ENCODE peak calls at places on chromosomes 5 and 9, in five cellular contexts. X, L, G, H and F are unnamed samples.
A peak's percentile ranks its signal among the peaks of the same experiment; 100 is the strongest.

GRCh38 chr9:69371001-69371400 is 46.0 kb downstream of the ENTREP1 start:
- DNase-seq in X (no peak), L (no peak), G (no peak), H (no peak), F (no peak)

GRCh38 chr5:81766611-81767010 is 15.7 kb upstream of the SSBP2 start:
- DNase-seq in X (no peak), L (no peak), G (no peak), H (no peak), F (no peak)

GRCh38 chr9:70395652-70396051 is 18.8 kb downstream of the KLF9 start:
- DNase-seq in X (no peak), L (no peak), G (no peak), H (no peak), F (no peak)

GRCh38 chr9:127970401-127971313 is 10.1 kb downstream of the EEIG1 start:
- DNase-seq in X (no peak), L (no peak), G (no peak), H (no peak), F (no peak)

GRCh38 chr9:15927131-15927530 is 374.3 kb downstream of the CCDC171 start:
- DNase-seq in X (no peak), L (no peak), G (peak; percentile 44), H (no peak), F (no peak)

GRCh38 chr5:34570721-34571379 is 85.3 kb upstream of the RAI14 start:
- DNase-seq in X (no peak), L (no peak), G (peak; percentile 72), H (no peak), F (peak; percentile 55)

GRCh38 chr5:16930487-16930886 is 5.6 kb downstream of the MYO10 start:
- DNase-seq in X (no peak), L (no peak), G (no peak), H (peak; percentile 13), F (no peak)

GRCh38 chr5:164027738-164028137 is 522.3 kb downstream of the MAT2B start:
- DNase-seq in X (no peak), L (no peak), G (peak; percentile 26), H (no peak), F (no peak)

GRCh38 chr9:38022995-38023394 is 46.0 kb downstream of the SHB start:
- DNase-seq in X (peak; percentile 63), L (no peak), G (no peak), H (peak; percentile 74), F (no peak)

GRCh38 chr9:120071760-120072159 is 508.2 kb downstream of the CDK5RAP2 start:
- DNase-seq in X (no peak), L (no peak), G (no peak), H (no peak), F (no peak)

GRCh38 chr5:173613433-173614144 is 2.9 kb downstream of the BOD1 start:
- DNase-seq in X (no peak), L (no peak), G (no peak), H (no peak), F (no peak)

GRCh38 chr9:121776739-121777637 is 125.6 kb downstream of the DAB2IP start:
- DNase-seq in X (no peak), L (no peak), G (no peak), H (no peak), F (no peak)

GRCh38 chr5:23466401-23466886 is 41.0 kb upstream of the PRDM9 start:
- DNase-seq in X (no peak), L (peak; percentile 83), G (peak; percentile 67), H (no peak), F (no peak)

GRCh38 chr9:82127993-82128710 is 139.6 kb downstream of the SPATA31D1 start:
- DNase-seq in X (no peak), L (no peak), G (no peak), H (no peak), F (no peak)

GRCh38 chr9:121509175-121509574 is 9.5 kb upstream of the GGTA1 start:
- DNase-seq in X (no peak), L (no peak), G (no peak), H (no peak), F (no peak)

GRCh38 chr5:145551714-145552113 is 283.4 kb downstream of the PRELID2 start:
- DNase-seq in X (no peak), L (no peak), G (no peak), H (no peak), F (no peak)

GRCh38 chr5:16934123-16934522 is 2.0 kb downstream of the MYO10 start:
- DNase-seq in X (peak; percentile 24), L (peak; percentile 84), G (peak; percentile 82), H (peak; percentile 74), F (peak; percentile 37)

GRCh38 chr5:6704361-6704851 is 8.8 kb upstream of the TENT4A start:
- DNase-seq in X (peak; percentile 67), L (peak; percentile 81), G (peak; percentile 75), H (no peak), F (peak; percentile 91)

GRCh38 chr5:172347653-172348052 is 64.1 kb upstream of the UBTD2 start:
- DNase-seq in X (no peak), L (no peak), G (peak; percentile 70), H (no peak), F (no peak)

GRCh38 chr9:77011973-77012817 is 7.3 kb upstream of the FOXB2 start:
- DNase-seq in X (no peak), L (no peak), G (peak; percentile 55), H (peak; percentile 30), F (no peak)

GRCh38 chr5:40981420-40981819 is 72.1 kb downstream of the C7 start:
- DNase-seq in X (no peak), L (no peak), G (peak; percentile 45), H (no peak), F (no peak)

GRCh38 chr5:173926359-173926758 is 38.2 kb downstream of the CPEB4 start:
- DNase-seq in X (no peak), L (no peak), G (peak; percentile 75), H (no peak), F (no peak)

GRCh38 chr5:101662263-101662662 is 633.8 kb downstream of the SLCO4C1 start:
- DNase-seq in X (no peak), L (no peak), G (no peak), H (no peak), F (no peak)

GRCh38 chr5:178123094-178123986 is 7.5 kb upstream of the RMND5B start:
- DNase-seq in X (peak; percentile 61), L (peak; percentile 46), G (no peak), H (no peak), F (no peak)

GRCh38 chr5:15492545-15492944 is 7.4 kb upstream of the FBXL7 start:
- DNase-seq in X (no peak), L (no peak), G (peak; percentile 13), H (no peak), F (no peak)

GRCh38 chr5:85069659-85070640 is 685.3 kb upstream of the EDIL3 start:
- DNase-seq in X (no peak), L (no peak), G (peak; percentile 9), H (no peak), F (no peak)

GRCh38 chr9:98977246-98977681 is 33.6 kb downstream of the COL15A1 start:
- DNase-seq in X (no peak), L (no peak), G (no peak), H (no peak), F (no peak)

GRCh38 chr9:135075234-135076142 is 12.0 kb upstream of the OLFM1 start:
- DNase-seq in X (peak; percentile 20), L (peak; percentile 32), G (no peak), H (peak; percentile 40), F (no peak)

GRCh38 chr5:140213370-140213983 is 38.5 kb downstream of the CYSTM1 start:
- DNase-seq in X (no peak), L (no peak), G (no peak), H (no peak), F (no peak)

DNA sequence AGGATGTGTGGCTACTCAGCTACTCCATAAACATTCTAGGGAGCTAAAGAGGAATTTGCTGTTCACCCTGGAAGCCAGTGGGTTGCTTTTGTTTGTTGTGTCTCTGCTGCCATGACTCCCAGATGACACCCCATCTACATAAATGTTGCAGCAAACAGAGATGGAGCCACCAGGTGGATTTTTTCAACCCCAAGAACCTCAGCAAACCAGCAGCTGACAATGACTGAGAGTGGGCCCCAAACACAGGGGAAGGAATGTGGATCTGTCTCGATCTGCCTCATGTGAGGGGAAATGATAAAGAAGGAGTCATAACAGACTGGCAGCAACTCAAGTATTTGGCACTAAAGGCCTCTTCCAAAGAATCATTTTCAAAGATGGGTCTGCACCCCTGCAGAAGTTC is 132.7 kb upstream of the TNC start:
- DNase-seq in X (no peak), L (peak; percentile 98), G (peak; percentile 86), H (no peak), F (peak; percentile 63)
- TF ChIP-seq CTCF in X (no peak), L (no peak), G (no peak), H (no peak), F (no peak)

GRCh38 chr9:74499111-74499601 is 2.0 kb downstream of the RORB start:
- DNase-seq in X (no peak), L (no peak), G (no peak), H (no peak), F (no peak)
- TF ChIP-seq CTCF in X (no peak), L (no peak), G (no peak), H (no peak), F (no peak)

GRCh38 chr5:143505934-143506333 is 102.4 kb upstream of the NR3C1 start:
- DNase-seq in X (no peak), L (no peak), G (no peak), H (no peak), F (no peak)

GRCh38 chr5:143505354-143505753 is 101.9 kb upstream of the NR3C1 start:
- DNase-seq in X (no peak), L (no peak), G (no peak), H (no peak), F (no peak)

GRCh38 chr5:143509758-143510221 is 106.3 kb upstream of the NR3C1 start:
- DNase-seq in X (no peak), L (no peak), G (no peak), H (no peak), F (no peak)

GRCh38 chr5:143511736-143512135 is 108.2 kb upstream of the NR3C1 start:
- DNase-seq in X (no peak), L (no peak), G (no peak), H (no peak), F (no peak)

DNA sequence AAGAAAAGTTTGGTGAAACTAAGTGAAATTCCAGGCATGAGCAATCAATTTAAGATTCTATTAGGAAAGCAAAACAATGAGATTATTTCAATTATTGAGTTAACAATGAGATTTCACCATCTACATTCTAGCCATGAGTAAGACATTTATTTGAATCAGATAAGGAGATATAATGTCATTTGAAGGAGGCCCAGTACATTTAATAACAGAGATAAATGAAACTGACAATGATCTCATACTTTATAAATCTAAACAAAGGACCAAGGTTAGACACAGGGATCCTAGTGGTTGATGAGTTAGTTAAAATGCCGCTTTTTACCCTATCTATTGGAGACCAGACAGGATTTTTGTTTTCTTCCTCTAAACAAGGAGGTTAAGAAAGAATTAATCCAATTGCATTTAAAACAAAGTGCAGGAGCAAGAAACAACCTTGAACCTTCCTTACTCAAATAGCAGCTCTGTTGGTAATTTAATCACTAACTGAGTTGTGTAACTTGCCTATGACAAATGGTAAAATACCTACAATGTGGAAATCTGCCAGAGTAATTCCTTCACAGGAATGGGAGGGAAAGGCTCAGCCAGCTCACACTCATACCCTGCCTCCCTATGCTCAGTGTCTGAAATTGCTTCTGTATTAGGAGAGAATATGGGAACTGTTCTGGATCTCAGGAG is 103.5 kb upstream of the NR3C1 start:
- DNase-seq in X (peak; percentile 26), L (peak; percentile 91), G (peak; percentile 84), H (no peak), F (peak; percentile 93)
- TF ChIP-seq CTCF in X (no peak), L (peak; percentile 57), G (peak; percentile 12), H (no peak), F (no peak)

DNA sequence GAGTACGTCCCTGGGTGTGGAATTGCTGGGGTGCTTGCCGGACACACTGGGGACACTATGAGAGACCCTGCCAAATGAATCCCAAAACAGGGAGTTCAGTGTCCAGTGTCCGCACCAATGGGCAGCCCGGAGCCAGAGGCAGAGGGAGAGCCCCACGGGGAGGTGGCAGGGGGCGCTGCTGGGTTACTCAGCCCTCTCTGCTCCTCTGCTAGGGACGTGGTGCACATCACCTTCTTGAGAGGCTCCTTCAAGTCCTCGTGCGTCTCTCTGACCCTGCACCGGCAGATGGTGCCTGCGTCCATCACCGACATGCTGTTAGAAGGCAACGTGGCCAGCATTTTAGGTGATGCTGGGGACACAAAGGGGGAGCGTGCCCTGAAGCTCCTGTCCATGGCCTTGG is 20.8 kb downstream of the STKLD1 start:
- DNase-seq in X (no peak), L (no peak), G (no peak), H (peak; percentile 12), F (no peak)
- TF ChIP-seq CTCF in X (no peak), L (no peak), G (peak; percentile 33), H (no peak), F (peak; percentile 40)